ENCODE peak calls at places on chromosomes 4 and X, in six cellular contexts. B is HFFc6, A is tibial artery, Y is dorsolateral prefrontal cortex, N is astrocyte, M is lower leg skin. T is an unnamed sample.
A peak's percentile ranks its signal among the peaks of the same experiment; 100 is the strongest.

GRCh38 chr4:138686078-138686477 is 329.5 kb upstream of the NOCT start:
- DNase-seq in A (no peak), M (no peak), B (no peak), Y (no peak), N (no peak), T (no peak)

GRCh38 chr4:185139736-185140135 is 3.3 kb upstream of the SLC25A4 start:
- DNase-seq in B (no peak), A (no peak), Y (no peak), N (no peak), M (no peak), T (no peak)

GRCh38 chrX:9880912-9881311 is 86.2 kb upstream of the CLDN34 start:
- DNase-seq in A (no peak), M (no peak), N (no peak), Y (no peak), B (no peak), T (no peak)

GRCh38 chrX:51860679-51861078 is 32.7 kb upstream of the MAGED1 start:
- DNase-seq in A (no peak), N (peak; percentile 40), M (no peak), B (no peak), Y (peak; percentile 15), T (no peak)

GRCh38 chrX:24979081-24979480 is 36.7 kb downstream of the ARX start:
- DNase-seq in N (no peak), M (no peak), Y (no peak), B (no peak), A (no peak), T (no peak)

GRCh38 chr4:8391972-8392371 is 48.6 kb downstream of the ACOX3 start:
- DNase-seq in M (no peak), A (peak; percentile 47), B (peak; percentile 55), Y (no peak), N (peak; percentile 85), T (no peak)

GRCh38 chr4:89829470-89830138 is 7.4 kb downstream of the SNCA start:
- DNase-seq in N (peak; percentile 30), B (no peak), Y (no peak), M (no peak), A (peak; percentile 35), T (no peak)

GRCh38 chrX:14528629-14529287 is 578 bp upstream of the GLRA2 start:
- DNase-seq in A (peak; percentile 22), B (peak; percentile 42), N (no peak), M (peak; percentile 88), Y (peak; percentile 73), T (peak; percentile 54)

GRCh38 chrX:23694606-23695005 is 27.3 kb downstream of the PRDX4 start:
- DNase-seq in Y (peak; percentile 30), N (peak; percentile 19), A (peak; percentile 48), B (peak; percentile 26), M (peak; percentile 89), T (peak; percentile 13)

GRCh38 chr4:127732623-127733199 is 2.5 kb downstream of the SLC25A31 start:
- DNase-seq in N (peak; percentile 16), A (no peak), M (no peak), Y (no peak), B (peak; percentile 28), T (no peak)

GRCh38 chr4:47913858-47914218 is 545 bp downstream of the NFXL1 start:
- DNase-seq in M (peak; percentile 90), Y (peak; percentile 44), B (no peak), A (no peak), N (no peak), T (peak; percentile 50)

GRCh38 chrX:84924624-84925023 is 79.1 kb upstream of the APOOL start:
- DNase-seq in N (no peak), A (no peak), B (no peak), Y (no peak), M (no peak), T (no peak)

GRCh38 chrX:30865020-30865419 is 24.0 kb downstream of the TAB3 start:
- DNase-seq in N (no peak), B (no peak), M (no peak), Y (no peak), A (no peak), T (no peak)

GRCh38 chrX:100819534-100819836 is 706 bp upstream of the CSTF2 start:
- DNase-seq in M (no peak), A (no peak), Y (no peak), B (no peak), N (no peak), T (no peak)

GRCh38 chr4:37422102-37422501 is 177.6 kb downstream of the NWD2 start:
- DNase-seq in M (no peak), B (no peak), A (no peak), Y (no peak), N (no peak), T (no peak)

GRCh38 chr4:139901516-139902327 is 236.1 kb downstream of the MGST2 start:
- DNase-seq in A (no peak), B (no peak), Y (no peak), N (no peak), M (no peak), T (no peak)

GRCh38 chr4:18021720-18022571 is at the start of gene LCORL:
- DNase-seq in M (peak; percentile 98), B (peak; percentile 97), N (peak; percentile 90), A (peak; percentile 92), Y (peak; percentile 92), T (peak; percentile 89)
- TF ChIP-seq CTCF in M (no peak), B (peak; percentile 37), N (no peak), A (no peak), Y (peak; percentile 20), T (peak; percentile 24)

GRCh38 chr4:110826656-110827055 is 203.8 kb upstream of the PITX2 start:
- DNase-seq in N (no peak), Y (no peak), B (no peak), A (no peak), M (no peak), T (no peak)
- TF ChIP-seq CTCF in N (no peak), Y (no peak), B (peak; percentile 34), A (no peak), M (no peak), T (no peak)

DNA sequence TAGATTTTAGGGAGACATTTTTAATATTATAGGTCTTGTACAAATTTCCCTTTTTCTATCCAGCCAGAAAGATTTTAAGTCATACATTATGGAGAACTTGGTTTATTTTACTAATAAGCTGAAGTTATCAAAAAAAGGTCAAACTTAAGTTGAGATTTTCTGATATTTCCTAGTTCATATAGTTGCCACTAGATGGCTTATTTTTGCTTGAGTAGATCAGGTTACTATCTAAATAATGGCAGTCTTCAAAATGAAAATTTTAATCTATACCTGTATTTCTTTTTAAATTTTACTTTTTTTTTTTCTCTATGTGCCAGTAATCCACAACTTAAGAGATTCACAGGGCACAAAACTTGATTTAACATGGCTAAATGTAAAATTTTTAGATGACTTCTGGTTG is 52.3 kb downstream of the USP9X start:
- DNase-seq in A (no peak), Y (no peak), B (no peak), N (no peak), M (no peak), T (no peak)
- TF ChIP-seq CTCF in A (no peak), Y (peak; percentile 44), B (peak; percentile 68), N (peak; percentile 20), M (no peak), T (peak; percentile 51)

GRCh38 chr4:169089004-169089403 is 78.9 kb upstream of the CBR4 start:
- DNase-seq in N (no peak), Y (no peak), B (no peak), M (no peak), A (no peak), T (no peak)
- TF ChIP-seq CTCF in N (no peak), Y (no peak), B (no peak), M (no peak), A (no peak), T (no peak)

GRCh38 chr4:18075823-18076433 is 54.4 kb upstream of the LCORL start:
- DNase-seq in Y (no peak), B (no peak), M (no peak), A (peak; percentile 28), N (no peak), T (no peak)
- TF ChIP-seq CTCF in Y (peak; percentile 42), B (peak; percentile 30), M (no peak), A (no peak), N (no peak), T (peak; percentile 17)

GRCh38 chrX:53374923-53375322 is 47.5 kb downstream of the SMC1A start:
- DNase-seq in A (no peak), M (no peak), N (no peak), B (no peak), Y (no peak), T (no peak)
- TF ChIP-seq CTCF in A (no peak), M (no peak), N (no peak), B (no peak), Y (no peak), T (no peak)

T was measured in progenitor cell of endocrine pancreas.